ENCODE peak calls at places on chromosome 22, in nine cellular contexts. K is GM12865; O is right atrium auricular region; Z is effector CD4-positive, alpha-beta T cell; X is astrocyte of the spinal cord; F is posterior vena cava; B is dorsolateral prefrontal cortex; H is left lung; P is bronchial epithelial cell. A is an unnamed sample.

GRCh38 chr22:21641417-21641794 is 696 bp upstream of the SDF2L1 start:
- DNase-seq in X (peak), B (no peak), K (peak), H (no peak), O (no peak), F (no peak), P (peak), Z (no peak), A (peak)

GRCh38 chr22:41501209-41501608 is 32.3 kb downstream of the ACO2 start:
- DNase-seq in B (no peak), P (peak), O (no peak), Z (no peak), H (no peak), X (no peak), K (peak), F (no peak), A (no peak)

GRCh38 chr22:27799334-27800249 is 2.0 kb downstream of the MN1 start:
- DNase-seq in Z (no peak), K (no peak), F (no peak), X (no peak), H (no peak), P (no peak), O (no peak), B (no peak), A (peak)

GRCh38 chr22:39151329-39151975 is 1.0 kb downstream of the CBX7 start:
- DNase-seq in B (peak), X (no peak), K (no peak), Z (peak), P (no peak), F (peak), O (no peak), H (peak), A (no peak)

GRCh38 chr22:44399196-44399837 is 86.6 kb upstream of the SHISAL1 start:
- DNase-seq in K (no peak), B (no peak), Z (no peak), F (peak), H (peak), X (no peak), O (peak), P (no peak), A (peak)

GRCh38 chr22:18078329-18079041 is 695 bp downstream of the PEX26 start:
- DNase-seq in F (no peak), K (peak), B (no peak), O (no peak), X (no peak), H (peak), P (no peak), Z (peak), A (peak)

GRCh38 chr22:38570841-38571364 is 920 bp upstream of the DMC1 start:
- DNase-seq in B (peak), Z (peak), P (no peak), O (no peak), K (peak), X (peak), F (no peak), H (no peak), A (no peak)

GRCh38 chr22:23984430-23984829 is 4.5 kb downstream of the GSTT2 start:
- DNase-seq in X (peak), O (no peak), B (no peak), K (peak), H (no peak), F (peak), P (peak), Z (no peak), A (no peak)

GRCh38 chr22:43173976-43174720 is 12.8 kb downstream of the TTLL12 start:
- DNase-seq in X (no peak), P (no peak), Z (no peak), F (no peak), B (no peak), H (peak), K (no peak), O (no peak), A (no peak)

GRCh38 chr22:20973634-20974286 is 6.7 kb downstream of the AIFM3 start:
- DNase-seq in K (no peak), H (peak), X (no peak), Z (no peak), O (no peak), P (no peak), F (no peak), B (no peak), A (no peak)

GRCh38 chr22:37639070-37639760 is at the start of gene SH3BP1:
- DNase-seq in Z (peak), K (peak), F (no peak), H (peak), O (no peak), X (no peak), B (no peak), P (no peak), A (no peak)

GRCh38 chr22:41358927-41359326 is 22.8 kb upstream of the TEF start:
- DNase-seq in F (no peak), K (no peak), P (no peak), X (no peak), B (no peak), Z (no peak), O (no peak), H (no peak), A (no peak)

GRCh38 chr22:31906569-31906968 is 37.8 kb upstream of the YWHAH start:
- DNase-seq in O (no peak), P (no peak), B (no peak), H (no peak), K (no peak), F (no peak), Z (no peak), X (no peak), A (no peak)

GRCh38 chr22:27435839-27436581 is 365.5 kb downstream of the MN1 start:
- DNase-seq in Z (no peak), K (no peak), P (peak), H (peak), B (no peak), O (peak), F (peak), X (peak), A (no peak)

GRCh38 chr22:44758354-44758969 is 6.1 kb downstream of the ARHGAP8 start:
- DNase-seq in F (no peak), X (peak), H (no peak), K (no peak), P (peak), Z (no peak), O (no peak), B (no peak), A (no peak)